ENCODE peak calls at places on chromosomes 3 and 15, in eight cellular contexts. I is uterus; Q is Right ventricle myocardium superior; G is stimulated activated CD4-positive, alpha-beta T cell treated with anti-CD3 and anti-CD28 coated beads, TNF-alpha, amount 100 ng/mL, for 4 hours; V is natural killer cell; H is activated CD4-positive, CD25-positive, alpha-beta regulatory T cell; T is NCI-H460; J is NCI-H345. M is an unnamed sample.
A peak's percentile ranks its signal among the peaks of the same experiment; 100 is the strongest.

GRCh38 chr3:120743556-120744195 is 1.1 kb downstream of the GTF2E1 start:
- DNase-seq in I (no peak), V (no peak), Q (no peak), H (no peak), G (no peak), J (no peak), T (no peak), M (no peak)

GRCh38 chr3:171218069-171218468 is 191.5 kb upstream of the SLC2A2 start:
- DNase-seq in T (no peak), J (no peak), I (no peak), Q (no peak), H (no peak), G (no peak), V (no peak), M (no peak)

GRCh38 chr3:27985369-27986035 is 255.9 kb upstream of the CMC1 start:
- DNase-seq in G (no peak), V (no peak), I (no peak), Q (no peak), T (no peak), J (no peak), H (no peak), M (no peak)

GRCh38 chr3:194274424-194275085 is 76.6 kb downstream of the CPN2 start:
- DNase-seq in V (no peak), Q (no peak), T (no peak), J (no peak), G (no peak), H (no peak), I (no peak), M (no peak)

GRCh38 chr15:75531041-75531450 is 48.1 kb downstream of the PTPN9 start:
- DNase-seq in J (no peak), T (no peak), G (no peak), V (no peak), H (no peak), I (peak; percentile 64), Q (peak; percentile 86), M (no peak)

GRCh38 chr15:100766225-100767001 is 113.2 kb upstream of the ALDH1A3 start:
- DNase-seq in I (no peak), V (no peak), T (no peak), G (no peak), Q (no peak), J (no peak), H (no peak), M (no peak)

GRCh38 chr15:91113036-91113435 is 13.0 kb downstream of the SV2B start:
- DNase-seq in T (no peak), I (no peak), Q (no peak), V (no peak), G (no peak), H (no peak), J (no peak), M (no peak)

GRCh38 chr3:169998668-169999131 is 32.1 kb downstream of the SEC62 start:
- DNase-seq in Q (no peak), T (peak; percentile 55), J (no peak), I (no peak), G (no peak), H (no peak), V (no peak), M (no peak)

GRCh38 chr3:148992027-148992634 is 791 bp downstream of the GYG1 start:
- DNase-seq in I (peak; percentile 55), T (no peak), G (no peak), V (no peak), Q (peak; percentile 74), J (peak; percentile 8), H (peak; percentile 21), M (no peak)

GRCh38 chr15:54519577-54519976 is 541.3 kb downstream of the UNC13C start:
- DNase-seq in J (no peak), G (no peak), V (no peak), I (no peak), T (no peak), H (no peak), Q (no peak), M (no peak)

GRCh38 chr3:170867143-170867542 is 2.9 kb downstream of the RPL22L1 start:
- DNase-seq in H (no peak), V (no peak), T (no peak), G (no peak), Q (no peak), J (no peak), I (no peak), M (no peak)

GRCh38 chr15:60575995-60576394 is 97.1 kb upstream of the ICE2 start:
- DNase-seq in J (no peak), I (no peak), H (no peak), G (no peak), T (no peak), V (no peak), Q (no peak), M (no peak)

GRCh38 chr3:32956750-32957570 is 5.5 kb downstream of the CCR4 start:
- DNase-seq in I (no peak), Q (no peak), T (no peak), G (no peak), H (no peak), J (no peak), V (no peak), M (no peak)

GRCh38 chr3:21477896-21478295 is 273.1 kb downstream of the ZNF385D start:
- DNase-seq in Q (no peak), V (no peak), I (no peak), G (no peak), H (no peak), T (no peak), J (no peak), M (no peak)

GRCh38 chr3:54783611-54784010 is 144.2 kb downstream of the LRTM1 start:
- DNase-seq in I (no peak), H (no peak), T (no peak), J (no peak), G (no peak), V (no peak), Q (no peak), M (no peak)

GRCh38 chr3:42902257-42902656 is 3.7 kb upstream of the ZNF662 start:
- DNase-seq in H (no peak), J (no peak), G (no peak), Q (no peak), T (no peak), I (no peak), V (no peak), M (no peak)

GRCh38 chr3:124810970-124811369 is 76.2 kb downstream of the ITGB5 start:
- DNase-seq in I (no peak), Q (no peak), V (no peak), G (no peak), T (no peak), H (no peak), J (no peak), M (no peak)

GRCh38 chr3:71358243-71358642 is 225.3 kb downstream of the FOXP1 start:
- DNase-seq in Q (no peak), V (no peak), G (no peak), T (no peak), I (no peak), J (no peak), H (no peak), M (no peak)

GRCh38 chr3:183375787-183376186 is 52.6 kb downstream of the MCF2L2 start:
- DNase-seq in J (no peak), H (no peak), V (no peak), Q (no peak), I (no peak), G (no peak), T (no peak), M (no peak)

GRCh38 chr3:140829796-140830195 is 111.8 kb upstream of the SLC25A36 start:
- DNase-seq in Q (no peak), T (no peak), J (no peak), G (no peak), H (no peak), V (no peak), I (no peak), M (no peak)

GRCh38 chr3:138060792-138061191 is 50.8 kb downstream of the CLDN18 start:
- DNase-seq in I (no peak), T (no peak), H (no peak), V (no peak), J (no peak), Q (no peak), G (no peak), M (no peak)

GRCh38 chr3:55488398-55489055 is 1.4 kb upstream of the WNT5A start:
- DNase-seq in I (peak; percentile 55), J (no peak), Q (peak; percentile 71), G (no peak), H (no peak), T (peak; percentile 43), V (no peak), M (peak; percentile 19)

GRCh38 chr3:123899300-123899865 is 15.3 kb upstream of the MYLK start:
- DNase-seq in I (no peak), T (no peak), V (no peak), G (no peak), J (no peak), H (no peak), Q (no peak), M (no peak)

GRCh38 chr3:65889707-65890099 is 149.0 kb downstream of the MAGI1 start:
- DNase-seq in V (no peak), Q (no peak), J (no peak), G (no peak), I (no peak), H (no peak), T (no peak), M (no peak)

GRCh38 chr15:38189651-38190280 is 62.9 kb upstream of the SPRED1 start:
- DNase-seq in Q (no peak), J (no peak), H (no peak), T (no peak), I (no peak), V (no peak), G (no peak), M (no peak)

GRCh38 chr3:140363801-140364200 is 314.1 kb upstream of the TRIM42 start:
- DNase-seq in T (no peak), I (no peak), H (no peak), Q (peak; percentile 60), G (no peak), J (peak; percentile 65), V (peak; percentile 20), M (no peak)

GRCh38 chr3:38119802-38120689 is 16.9 kb downstream of the ACAA1 start:
- DNase-seq in Q (peak; percentile 26), G (no peak), H (no peak), I (no peak), V (no peak), T (no peak), J (no peak), M (no peak)

GRCh38 chr3:108305484-108306172 is 9.3 kb downstream of the HHLA2 start:
- DNase-seq in I (no peak), T (no peak), J (no peak), H (no peak), V (no peak), Q (peak; percentile 33), G (no peak), M (no peak)

GRCh38 chr3:140368223-140368811 is 309.5 kb upstream of the TRIM42 start:
- DNase-seq in I (no peak), Q (no peak), V (no peak), J (no peak), H (no peak), G (no peak), T (no peak), M (no peak)

GRCh38 chr15:92377083-92377789 is 16.4 kb upstream of the ST8SIA2 start:
- DNase-seq in T (peak; percentile 38), V (no peak), I (no peak), J (no peak), Q (no peak), H (no peak), G (no peak), M (no peak)

GRCh38 chr3:29949131-29949530 is 657.3 kb upstream of the TGFBR2 start:
- DNase-seq in I (no peak), V (no peak), H (no peak), J (no peak), T (no peak), G (no peak), Q (no peak), M (no peak)

GRCh38 chr15:49847937-49848823 is 227.3 kb downstream of the DTWD1 start:
- DNase-seq in G (no peak), V (no peak), T (peak; percentile 96), I (no peak), J (no peak), Q (no peak), H (no peak), M (no peak)

GRCh38 chr3:18438586-18438985 is 13.4 kb upstream of the SATB1 start:
- DNase-seq in I (no peak), G (peak; percentile 25), H (peak; percentile 20), V (peak; percentile 20), Q (no peak), J (no peak), T (no peak), M (no peak)

GRCh38 chr3:81920805-81921204 is 159.4 kb upstream of the GBE1 start:
- DNase-seq in T (no peak), J (peak; percentile 2), H (no peak), I (no peak), Q (no peak), V (no peak), G (no peak), M (no peak)